ENCODE peak calls at places on chromosome 20, in five cellular contexts. H is HepG2, M is A549, J is GM12878, S is K562. R is an unnamed sample. For H3K4me1, the result is how much of the 10 kb centered on the place peaks cover.

GRCh38 chr20:22303523-22303922 is 280.8 kb downstream of the FOXA2 start:
- DNase-seq in H (peak), J (no peak), S (peak), M (peak), R (peak)

GRCh38 chr20:54049156-54049555 is 21.2 kb downstream of the BCAS1 start:
- DNase-seq in J (no peak), S (no peak), M (no peak), H (no peak), R (no peak)

GRCh38 chr20:24502661-24503060 is 33.2 kb downstream of the SYNDIG1 start:
- DNase-seq in J (no peak), M (no peak), H (no peak), S (no peak), R (no peak)

GRCh38 chr20:47262365-47263013 is 94.0 kb downstream of the ZMYND8 start:
- DNase-seq in J (peak), M (no peak), H (no peak), S (no peak), R (no peak)

GRCh38 chr20:3925113-3925695 is 36.0 kb downstream of the PANK2 start:
- DNase-seq in M (no peak), H (no peak), J (no peak), S (no peak), R (no peak)

GRCh38 chr20:21433329-21433890 is 36.1 kb upstream of the NKX2-4 start:
- DNase-seq in H (no peak), M (peak), J (no peak), S (peak), R (no peak)

GRCh38 chr20:33676121-33676520 is 1.9 kb upstream of the NECAB3 start:
- DNase-seq in J (no peak), H (no peak), S (no peak), M (no peak), R (no peak)

GRCh38 chr20:47981242-47981641 is 196.0 kb upstream of the SULF2 start:
- DNase-seq in H (no peak), S (no peak), J (no peak), M (no peak), R (no peak)

GRCh38 chr20:37282558-37282957 is 6.9 kb upstream of the MANBAL start:
- DNase-seq in J (no peak), H (no peak), S (no peak), M (peak), R (peak)

GRCh38 chr20:53795170-53795569 is 201.5 kb upstream of the ZNF217 start:
- DNase-seq in H (no peak), M (no peak), S (no peak), J (no peak), R (no peak)

GRCh38 chr20:34443546-34443945 is 72.7 kb upstream of the DYNLRB1 start:
- DNase-seq in J (no peak), H (no peak), M (no peak), S (no peak), R (no peak)

GRCh38 chr20:32433311-32434021 is 75.3 kb downstream of the ASXL1 start:
- DNase-seq in J (no peak), M (no peak), H (no peak), S (no peak), R (no peak)

GRCh38 chr20:10113746-10114145 is 79.0 kb downstream of the ANKEF1 start:
- DNase-seq in M (no peak), J (no peak), S (no peak), H (no peak), R (no peak)

GRCh38 chr20:58818585-58819285 is 32.0 kb downstream of the GNAS-AS1 start:
- DNase-seq in H (no peak), M (no peak), S (no peak), J (peak), R (no peak)

GRCh38 chr20:24783631-24784492 is 165.2 kb upstream of the CST7 start:
- DNase-seq in S (no peak), J (peak), H (peak), M (peak), R (peak)

GRCh38 chr20:2135018-2135417 is 33.4 kb downstream of the STK35 start:
- DNase-seq in M (no peak), H (no peak), S (no peak), J (no peak), R (no peak)

GRCh38 chr20:45918779-45919535 is 7.0 kb upstream of the PLTP start:
- DNase-seq in H (no peak), M (no peak), J (no peak), S (no peak), R (no peak)

GRCh38 chr20:36064661-36065426 is 89.7 kb upstream of the EPB41L1 start:
- DNase-seq in J (peak), M (peak), S (peak), H (peak), R (peak)

GRCh38 chr20:61047515-61047914 is 204.5 kb upstream of the CDH4 start:
- DNase-seq in M (no peak), S (no peak), J (no peak), H (no peak), R (no peak)

GRCh38 chr20:38534756-38535155 is 46.2 kb upstream of the ADIG start:
- DNase-seq in S (no peak), J (no peak), M (no peak), H (no peak), R (no peak)

GRCh38 chr20:39835040-39835842 is 853.8 kb downstream of the MAFB start:
- DNase-seq in J (no peak), M (no peak), H (no peak), S (no peak), R (no peak)

GRCh38 chr20:32089637-32090330 is 19.7 kb upstream of the TM9SF4 start:
- DNase-seq in H (no peak), J (no peak), S (no peak), M (no peak), R (peak)

GRCh38 chr20:10255846-10256245 is 37.2 kb downstream of the SNAP25 start:
- DNase-seq in J (no peak), H (no peak), M (no peak), S (no peak), R (no peak)

GRCh38 chr20:3314391-3314790 is 75.4 kb upstream of the SLC4A11 start:
- DNase-seq in S (no peak), H (no peak), J (no peak), M (no peak), R (no peak)

GRCh38 chr20:22584630-22584921 is 204 bp upstream of the FOXA2 start:
- DNase-seq in J (no peak), M (peak), H (peak), S (peak), R (peak)

GRCh38 chr20:17565164-17565845 is 4.6 kb upstream of the DSTN start:
- DNase-seq in J (no peak), S (no peak), M (no peak), H (no peak), R (no peak)

GRCh38 chr20:8128291-8129046 is 3.6 kb upstream of the PLCB1 start:
- DNase-seq in M (no peak), H (no peak), S (no peak), J (no peak), R (peak)

GRCh38 chr20:8124639-8125038 is 7.4 kb upstream of the PLCB1 start:
- DNase-seq in S (no peak), J (no peak), M (no peak), H (no peak), R (no peak)

GRCh38 chr20:8126979-8127378 is 5.1 kb upstream of the PLCB1 start:
- DNase-seq in S (no peak), J (no peak), H (peak), M (no peak), R (no peak)

GRCh38 chr20:8127553-8128255 is 4.4 kb upstream of the PLCB1 start:
- DNase-seq in J (peak), M (no peak), H (no peak), S (no peak), R (no peak)

GRCh38 chr20:8126190-8126589 is 5.9 kb upstream of the PLCB1 start:
- DNase-seq in S (no peak), H (no peak), J (no peak), M (peak), R (no peak)
- TF ChIP-seq JUNB in S (no peak), H (no peak), J (no peak), M (no peak), R (no peak)

GRCh38 chr20:661474-662288 is 8.7 kb upstream of the SRXN1 start:
- DNase-seq in M (no peak), H (no peak), J (no peak), S (no peak), R (peak)

GRCh38 chr20:654427-654770 is 1.4 kb upstream of the SRXN1 start:
- DNase-seq in S (no peak), M (no peak), H (no peak), J (no peak), R (no peak)

GRCh38 chr20:658731-659291 is 5.8 kb upstream of the SRXN1 start:
- DNase-seq in J (no peak), H (no peak), M (no peak), S (no peak), R (peak)

GRCh38 chr20:655730-656624 is 3.0 kb upstream of the SRXN1 start:
- DNase-seq in H (no peak), M (no peak), S (no peak), J (no peak), R (no peak)

DNA sequence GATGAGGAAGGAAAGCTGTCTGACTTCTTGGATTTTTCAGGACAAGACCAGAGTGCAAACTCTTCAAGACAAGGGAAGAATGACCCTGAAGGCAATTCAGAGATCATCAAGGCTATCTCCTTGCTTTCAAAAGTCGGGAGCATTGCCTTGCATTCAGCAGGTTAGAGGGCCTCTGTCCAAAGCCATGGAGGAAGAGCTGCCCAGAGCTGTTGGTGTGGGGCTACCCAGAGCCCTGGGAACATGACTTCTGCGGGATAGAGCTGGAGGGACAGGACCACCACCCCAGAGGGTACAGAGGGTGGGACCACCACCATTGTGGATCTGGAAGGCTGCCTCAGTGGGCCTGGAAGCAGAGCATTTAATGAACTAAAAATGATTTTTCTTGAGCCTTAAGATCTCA is 5.2 kb upstream of the SRXN1 start:
- DNase-seq in H (no peak), M (no peak), S (no peak), J (no peak), R (no peak)
- H3K4me1 ChIP-seq in H (under half), M (half or more), S (under half), J (under half), R (half or more)

GRCh38 chr20:51758978-51759544 is 9.1 kb downstream of the ATP9A start:
- DNase-seq in S (no peak), M (no peak), H (peak), J (no peak), R (no peak)
- H3K27ac ChIP-seq in S (no peak), M (peak), H (peak), J (no peak), R (no peak)

GRCh38 chr20:62506087-62506486 is 30.3 kb upstream of the GATA5 start:
- DNase-seq in M (no peak), J (no peak), S (no peak), H (no peak), R (no peak)

GRCh38 chr20:62507323-62507722 is 31.5 kb upstream of the GATA5 start:
- DNase-seq in H (no peak), S (peak), M (no peak), J (no peak), R (no peak)

GRCh38 chr20:62505337-62506045 is 29.7 kb upstream of the GATA5 start:
- DNase-seq in M (no peak), S (no peak), J (no peak), H (no peak), R (no peak)

GRCh38 chr20:62507991-62508640 is 32.3 kb upstream of the GATA5 start:
- DNase-seq in J (no peak), H (no peak), M (no peak), S (no peak), R (no peak)

DNA sequence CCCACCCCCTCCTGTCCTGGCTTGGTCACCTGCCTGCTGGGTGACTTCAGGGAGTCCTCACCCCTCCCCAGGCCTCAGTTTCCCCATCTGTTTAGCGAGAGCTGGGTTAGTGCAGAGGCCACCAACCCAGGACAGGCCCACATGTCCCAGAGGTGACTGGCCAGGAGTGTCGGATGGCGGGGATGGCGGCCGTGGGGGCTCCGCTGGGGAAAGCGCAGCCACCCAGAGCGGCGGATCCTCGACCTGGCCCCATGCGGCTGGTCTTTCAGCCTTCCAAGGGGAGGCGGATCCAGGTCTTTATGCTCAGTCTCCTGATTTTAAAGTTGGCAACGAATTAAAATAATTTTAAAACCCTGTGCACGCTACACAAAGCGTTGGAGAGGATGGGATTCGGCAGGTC is 31.0 kb upstream of the GATA5 start:
- DNase-seq in H (no peak), J (no peak), M (no peak), S (no peak), R (no peak)
- TF ChIP-seq JUNB in H (no peak), J (no peak), M (no peak), S (no peak), R (no peak)

GRCh38 chr20:5136096-5136495 is 9.3 kb downstream of the CDS2 start:
- DNase-seq in J (no peak), S (no peak), H (no peak), M (no peak), R (peak)
- H3K4me1 ChIP-seq in J (under half), S (under half), H (under half), M (under half), R (under half)

GRCh38 chr20:49582413-49583334 is 14.7 kb upstream of the PTGIS start:
- DNase-seq in M (no peak), H (no peak), S (no peak), J (no peak), R (no peak)
- H3K27ac ChIP-seq in M (peak), H (peak), S (no peak), J (no peak), R (no peak)

DNA sequence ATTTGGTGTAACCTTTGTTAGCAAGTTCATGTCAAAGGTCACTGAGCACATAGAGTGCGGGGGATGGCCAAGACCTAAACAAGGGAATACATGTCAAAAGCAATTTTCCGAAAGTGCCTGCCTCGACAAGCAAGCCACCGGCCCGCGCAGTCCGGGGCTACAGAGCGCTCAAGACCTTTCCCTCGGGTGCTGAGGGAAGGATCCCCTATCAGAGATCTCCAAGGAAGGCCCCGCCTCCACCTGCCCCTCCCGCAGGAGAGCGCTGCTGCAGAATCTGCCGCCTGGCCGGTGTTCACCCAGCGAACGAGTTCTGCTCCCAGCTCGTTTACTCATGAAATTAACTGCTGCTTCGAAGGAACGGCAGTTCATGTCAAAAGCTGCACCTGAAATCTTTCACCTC is 252.7 kb downstream of the BMP7 start:
- DNase-seq in J (no peak), S (peak), M (no peak), H (no peak), R (peak)
- TF ChIP-seq JUNB in J (no peak), S (no peak), M (no peak), H (no peak), R (no peak)

DNA sequence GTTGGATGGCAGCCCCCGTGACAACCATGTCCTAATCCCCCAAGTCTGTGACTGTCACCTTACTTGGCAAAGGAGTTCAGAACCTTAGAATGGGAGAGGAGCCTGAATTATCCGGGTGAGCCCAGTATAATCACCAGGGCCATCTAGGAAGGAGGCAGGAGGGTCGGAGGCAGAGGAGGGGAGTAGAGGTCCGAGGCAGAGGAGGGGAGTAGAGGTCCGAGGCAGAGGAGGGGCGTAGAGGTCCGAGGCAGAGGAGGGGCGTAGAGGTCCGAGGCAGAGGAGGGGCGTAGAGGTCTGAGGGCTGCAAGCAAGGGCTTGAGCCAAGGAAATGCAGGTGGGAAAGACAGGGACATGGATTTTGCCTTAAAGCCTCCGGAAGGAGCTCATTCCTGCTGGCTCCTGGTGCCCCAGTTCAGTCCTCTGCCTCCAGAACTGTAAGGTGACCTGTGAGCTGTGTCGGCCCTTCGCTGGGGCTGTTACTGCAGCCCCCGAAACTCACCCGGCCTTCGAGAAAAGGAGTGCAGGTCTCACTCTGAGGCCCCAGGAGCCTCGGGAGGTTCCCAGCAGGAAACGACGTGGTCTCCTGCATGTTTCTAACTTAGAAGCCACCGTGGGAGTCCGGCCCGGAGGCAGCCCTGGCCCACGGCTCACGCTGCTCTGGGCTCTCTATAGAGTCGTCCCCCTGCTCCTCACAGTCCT is 20.0 kb upstream of the SLCO4A1 start:
- DNase-seq in J (no peak), S (no peak), M (no peak), H (no peak), R (no peak)
- H3K4me1 ChIP-seq in J (under half), S (half or more), M (under half), H (half or more), R (under half)

R was measured in GM23338.